ENCODE peak calls at places on chromosomes 6 and 20, in nine cellular contexts. N is transverse colon, M is gastrocnemius medialis, L is fibroblast of lung, O is GM23338, H is foreskin keratinocyte, U is neural progenitor cell, R is sigmoid colon, J is cardiac muscle cell. C is an unnamed sample. For H3K4me1, the result is how much of the 10 kb centered on the place peaks cover.

GRCh38 chr6:108807928-108808327 is 40.3 kb upstream of the ARMC2 start:
- DNase-seq in N (no peak), M (no peak), L (no peak), O (no peak), H (no peak), U (no peak), R (no peak), J (no peak), C (no peak)

GRCh38 chr6:111612379-111612778 is 6.7 kb upstream of the TRAF3IP2 start:
- DNase-seq in N (no peak), M (no peak), L (no peak), O (no peak), H (no peak), U (no peak), R (no peak), J (no peak), C (no peak)

GRCh38 chr6:107458687-107459282 is 579 bp downstream of the PDSS2 start:
- DNase-seq in N (peak), M (peak), L (peak), O (peak), H (peak), U (no peak), R (no peak), J (peak), C (no peak)

GRCh38 chr6:155181498-155181897 is 82.3 kb upstream of the CLDN20 start:
- DNase-seq in N (no peak), M (no peak), L (no peak), O (no peak), H (no peak), U (no peak), R (no peak), J (no peak), C (no peak)

GRCh38 chr20:60078351-60079250 is 120.4 kb downstream of the CDH26 start:
- DNase-seq in N (no peak), M (no peak), L (no peak), O (no peak), H (peak), U (no peak), R (peak), J (no peak), C (no peak)

GRCh38 chr6:169862464-169863148 is 111.2 kb downstream of the ERMARD start:
- DNase-seq in N (no peak), M (no peak), L (no peak), O (no peak), H (peak), U (no peak), R (no peak), J (no peak), C (no peak)

GRCh38 chr6:154758125-154758524 is 24.9 kb downstream of the SCAF8 start:
- DNase-seq in N (no peak), M (no peak), L (no peak), O (no peak), H (peak), U (no peak), R (no peak), J (no peak), C (no peak)

GRCh38 chr6:122692175-122692598 is 82.0 kb downstream of the PKIB start:
- DNase-seq in N (no peak), M (no peak), L (peak), O (peak), H (peak), U (no peak), R (no peak), J (no peak), C (no peak)

GRCh38 chr20:15289337-15289736 is 951.9 kb upstream of the FLRT3 start:
- DNase-seq in N (no peak), M (no peak), L (no peak), O (no peak), H (no peak), U (no peak), R (no peak), J (no peak), C (no peak)

GRCh38 chr6:135269399-135270005 is 88.4 kb downstream of the MYB start:
- DNase-seq in N (peak), M (no peak), L (no peak), O (no peak), H (no peak), U (no peak), R (no peak), J (peak), C (no peak)

GRCh38 chr6:140253096-140253495 is 878.6 kb upstream of the CITED2 start:
- DNase-seq in N (no peak), M (no peak), L (peak), O (no peak), H (peak), U (no peak), R (no peak), J (no peak), C (no peak)

GRCh38 chr20:38043512-38044300 is 10.2 kb downstream of the RPRD1B start:
- DNase-seq in N (no peak), M (peak), L (peak), O (no peak), H (peak), U (no peak), R (no peak), J (no peak), C (no peak)

GRCh38 chr20:44460795-44461141 is 14.9 kb upstream of the TTPAL start:
- DNase-seq in N (no peak), M (no peak), L (peak), O (peak), H (no peak), U (peak), R (no peak), J (peak), C (no peak)

GRCh38 chr6:81694214-81694613 is 58.3 kb downstream of the TENT5A start:
- DNase-seq in N (no peak), M (no peak), L (no peak), O (no peak), H (no peak), U (no peak), R (no peak), J (no peak), C (no peak)

GRCh38 chr20:62437985-62438384 is 10.6 kb upstream of the RBBP8NL start:
- DNase-seq in N (no peak), M (peak), L (no peak), O (peak), H (no peak), U (no peak), R (peak), J (no peak), C (no peak)

GRCh38 chr6:105764318-105764717 is 321.8 kb upstream of the PRDM1 start:
- DNase-seq in N (no peak), M (no peak), L (no peak), O (no peak), H (no peak), U (no peak), R (no peak), J (no peak), C (no peak)

GRCh38 chr20:46087161-46087560 is 2.6 kb downstream of the NCOA5 start:
- DNase-seq in N (no peak), M (no peak), L (peak), O (no peak), H (no peak), U (no peak), R (no peak), J (no peak), C (no peak)

GRCh38 chr6:132063738-132064137 is 112.6 kb upstream of the CCN2 start:
- DNase-seq in N (no peak), M (no peak), L (peak), O (no peak), H (peak), U (no peak), R (no peak), J (no peak), C (no peak)

GRCh38 chr20:18663932-18664331 is 76.1 kb downstream of the DTD1 start:
- DNase-seq in N (no peak), M (no peak), L (peak), O (no peak), H (no peak), U (no peak), R (no peak), J (no peak), C (no peak)

GRCh38 chr6:98747960-98748359 is 86.4 kb upstream of the POU3F2 start:
- DNase-seq in N (no peak), M (no peak), L (no peak), O (no peak), H (no peak), U (no peak), R (no peak), J (no peak), C (no peak)

GRCh38 chr20:9520096-9520495 is 5.7 kb downstream of the LAMP5 start:
- DNase-seq in N (no peak), M (no peak), L (no peak), O (peak), H (no peak), U (peak), R (no peak), J (no peak), C (no peak)

GRCh38 chr6:79031821-79032590 is 46.0 kb downstream of the PHIP start:
- DNase-seq in N (no peak), M (no peak), L (peak), O (no peak), H (no peak), U (no peak), R (no peak), J (no peak), C (no peak)

GRCh38 chr6:35327349-35328027 is 14.9 kb upstream of the PPARD start:
- DNase-seq in N (peak), M (no peak), L (peak), O (peak), H (peak), U (peak), R (no peak), J (peak), C (peak)

GRCh38 chr6:115896538-115897129 is 164.1 kb downstream of the FRK start:
- DNase-seq in N (no peak), M (no peak), L (peak), O (peak), H (peak), U (peak), R (no peak), J (peak), C (no peak)

GRCh38 chr20:47521059-47521808 is 19.5 kb downstream of the NCOA3 start:
- DNase-seq in N (no peak), M (no peak), L (no peak), O (peak), H (peak), U (peak), R (no peak), J (no peak), C (no peak)
- TF ChIP-seq CTCF in N (no peak), M (no peak), L (peak), O (peak), H (peak), U (peak), R (no peak), J (peak), C (no peak)

DNA sequence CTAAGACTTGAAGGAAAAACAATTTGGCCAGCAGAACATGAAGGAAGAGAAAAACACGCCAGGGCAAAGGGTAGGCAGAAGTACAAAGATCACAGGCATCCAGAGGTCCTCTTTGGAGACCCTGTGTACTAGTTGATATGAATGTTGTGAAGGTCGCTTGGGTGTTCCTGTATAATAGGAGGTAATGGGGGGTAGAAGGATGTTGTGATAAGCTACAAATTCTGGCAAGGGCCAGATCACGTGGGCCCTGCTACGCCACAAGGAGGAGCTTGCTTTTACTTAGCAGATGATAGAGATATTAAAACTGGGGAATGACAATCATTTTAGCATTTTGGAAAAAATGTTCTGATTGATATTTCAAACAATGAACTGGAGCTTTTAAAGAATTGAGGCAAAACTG is 878 bp upstream of the HLA-DMA start:
- DNase-seq in N (no peak), M (no peak), L (no peak), O (no peak), H (no peak), U (no peak), R (no peak), J (no peak), C (no peak)
- H3K4me1 ChIP-seq in N (under half), M (under half), L (under half), O (under half), H (under half), U (under half), R (under half), J (under half), C (under half)

GRCh38 chr6:33017694-33018353 is 8.4 kb upstream of the HLA-DOA start:
- DNase-seq in N (no peak), M (no peak), L (no peak), O (no peak), H (no peak), U (no peak), R (no peak), J (no peak), C (no peak)

GRCh38 chr6:33018904-33019303 is 9.5 kb upstream of the HLA-DOA start:
- DNase-seq in N (peak), M (peak), L (peak), O (peak), H (no peak), U (no peak), R (peak), J (no peak), C (peak)

GRCh38 chr6:33015798-33016197 is 6.4 kb upstream of the HLA-DOA start:
- DNase-seq in N (no peak), M (no peak), L (no peak), O (peak), H (no peak), U (no peak), R (no peak), J (no peak), C (no peak)

GRCh38 chr6:33018418-33018817 is 9.0 kb upstream of the HLA-DOA start:
- DNase-seq in N (no peak), M (no peak), L (no peak), O (no peak), H (no peak), U (no peak), R (no peak), J (no peak), C (no peak)

DNA sequence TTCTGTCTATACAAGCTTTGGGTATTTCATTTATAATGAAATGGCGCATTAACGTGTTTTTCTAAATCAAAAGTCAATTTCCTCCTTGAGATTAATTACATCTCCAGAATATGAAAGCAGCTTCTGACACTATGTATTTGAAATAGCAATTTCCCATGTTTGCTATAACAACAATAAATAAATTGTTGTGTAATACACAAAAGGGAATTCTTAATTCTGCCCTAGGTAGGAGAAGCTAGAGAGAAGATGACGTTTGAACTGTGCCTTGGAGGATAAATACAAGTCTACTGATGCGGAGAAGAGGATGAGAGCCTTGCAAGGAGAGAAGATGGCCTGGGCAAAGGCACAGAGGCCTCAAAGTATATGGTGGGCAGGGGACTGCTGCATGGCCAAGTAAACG is 7.6 kb upstream of the HLA-DOA start:
- DNase-seq in N (no peak), M (no peak), L (no peak), O (no peak), H (no peak), U (no peak), R (no peak), J (no peak), C (no peak)
- H3K27ac ChIP-seq in N (peak), M (no peak), L (no peak), O (no peak), H (no peak), U (no peak), R (no peak), J (no peak), C (peak)

GRCh38 chr6:166005846-166006592 is 161.6 kb downstream of the TBXT start:
- DNase-seq in N (peak), M (no peak), L (peak), O (no peak), H (no peak), U (peak), R (peak), J (peak), C (peak)
- TF ChIP-seq CTCF in N (no peak), M (no peak), L (no peak), O (no peak), H (no peak), U (no peak), R (no peak), J (no peak), C (no peak)

GRCh38 chr6:158031191-158031444 is 49.5 kb downstream of the SYNJ2 start:
- DNase-seq in N (no peak), M (no peak), L (no peak), O (no peak), H (no peak), U (no peak), R (no peak), J (no peak), C (no peak)
- H3K4me1 ChIP-seq in N (under half), M (under half), L (under half), O (under half), H (under half), U (under half), R (half or more), J (under half), C (half or more)

DNA sequence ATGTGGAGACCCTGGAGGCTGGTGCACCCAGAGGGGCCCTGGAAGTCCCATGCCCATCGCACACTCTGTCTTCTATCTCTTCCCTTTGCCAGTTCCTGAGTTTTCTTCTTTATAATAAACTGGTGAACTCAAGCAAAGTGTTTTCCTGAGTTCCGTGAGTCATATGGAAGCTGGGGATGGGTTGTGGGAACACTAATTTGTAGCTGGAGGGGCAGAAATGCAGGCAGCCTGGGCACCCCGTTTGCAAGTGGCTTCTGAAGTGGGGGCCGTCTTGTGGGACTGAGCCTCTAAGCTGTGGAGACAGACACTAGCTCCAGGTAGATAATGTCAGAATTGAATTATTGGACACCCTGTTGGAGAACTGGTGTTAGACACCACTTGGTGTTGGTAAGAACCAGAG is 3.2 kb upstream of the PPP1R3G start:
- DNase-seq in N (no peak), M (no peak), L (no peak), O (no peak), H (peak), U (no peak), R (no peak), J (no peak), C (no peak)
- H3K27ac ChIP-seq in N (no peak), M (no peak), L (no peak), O (no peak), H (no peak), U (no peak), R (no peak), J (no peak), C (no peak)

GRCh38 chr6:161031721-161032495 is 40.3 kb downstream of the MAP3K4 start:
- DNase-seq in N (no peak), M (no peak), L (peak), O (no peak), H (peak), U (no peak), R (no peak), J (no peak), C (no peak)
- TF ChIP-seq CTCF in N (no peak), M (no peak), L (no peak), O (no peak), H (no peak), U (no peak), R (no peak), J (no peak), C (no peak)

DNA sequence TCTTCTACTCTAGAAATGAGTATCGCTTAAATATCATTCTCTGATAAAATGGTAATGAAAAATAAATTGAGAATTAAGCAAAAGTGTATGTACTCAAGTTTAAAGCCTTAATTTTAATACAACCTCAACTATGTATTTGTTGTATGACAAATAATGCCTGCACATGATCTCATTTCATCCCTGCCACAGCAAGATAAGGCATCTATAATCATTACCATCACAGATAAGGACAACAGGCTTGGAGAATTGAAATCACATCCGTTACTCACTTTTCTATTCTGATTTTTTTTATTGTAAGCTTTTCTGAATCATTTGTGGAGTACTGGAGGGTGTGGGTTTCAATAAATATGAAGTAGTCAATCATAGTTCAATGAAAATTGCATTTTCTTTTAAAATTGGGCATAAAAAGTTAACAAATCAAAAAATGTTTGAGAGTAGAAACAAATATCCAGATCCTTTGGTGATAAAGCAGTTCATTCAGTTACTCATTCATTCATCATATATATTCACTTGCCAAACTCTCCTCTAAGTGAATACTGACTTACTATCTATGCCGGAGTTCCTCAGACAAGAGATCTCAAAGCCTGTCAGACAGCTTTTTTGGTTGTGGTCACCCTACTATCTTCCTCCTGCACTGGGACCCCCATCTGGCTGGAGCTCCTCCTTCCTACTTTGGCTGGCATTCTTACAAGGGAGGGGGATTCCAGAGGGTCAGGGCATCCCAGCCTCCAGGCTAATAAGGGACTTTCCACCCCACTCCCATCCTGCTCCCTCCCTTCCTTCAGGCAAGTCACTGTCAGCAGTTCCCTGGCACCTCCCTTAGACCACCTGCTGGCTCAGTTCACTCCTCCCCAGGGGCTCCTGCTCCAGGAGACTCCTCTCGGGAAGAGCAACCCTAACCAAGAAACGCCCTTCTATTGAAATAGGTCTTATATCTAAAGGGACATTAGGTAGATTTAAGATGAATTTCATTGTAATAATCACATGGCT is 118.6 kb downstream of the OGFRL1 start:
- DNase-seq in N (no peak), M (no peak), L (no peak), O (peak), H (peak), U (peak), R (no peak), J (no peak), C (no peak)
- H3K4me1 ChIP-seq in N (under half), M (half or more), L (under half), O (under half), H (half or more), U (under half), R (half or more), J (under half), C (under half)

C was measured in body of pancreas.